ENCODE peak calls at places on chromosomes 16 and 17, in eight cellular contexts. V is Peyer's patch; Z is effector memory CD4-positive, alpha-beta T cell; C is heart left ventricle; P is esophagus squamous epithelium; T is fibroblast of lung; L is MG63; N is MM.1S. U is an unnamed sample.

GRCh38 chr16:35862242-35862641 is 2402.8 kb downstream of the TP53TG3F start:
- DNase-seq in T (no peak), N (no peak), L (no peak), Z (no peak), P (no peak), V (no peak), C (no peak), U (no peak)

GRCh38 chr17:82668631-82669099 is 20.4 kb upstream of the WDR45B start:
- DNase-seq in P (no peak), Z (no peak), T (peak), L (peak), V (peak), C (peak), N (no peak), U (no peak)

GRCh38 chr17:58329035-58329807 is 626 bp upstream of the TSPOAP1 start:
- DNase-seq in P (no peak), L (no peak), Z (peak), C (no peak), V (peak), N (peak), T (no peak), U (no peak)

GRCh38 chr16:31354394-31355291 is at the start of gene ITGAX:
- DNase-seq in T (peak), L (peak), N (no peak), V (peak), P (no peak), Z (no peak), C (peak), U (no peak)

GRCh38 chr17:76995352-76996105 is 127.3 kb downstream of the MGAT5B start:
- DNase-seq in L (no peak), Z (no peak), N (no peak), C (no peak), T (no peak), P (no peak), V (no peak), U (no peak)

GRCh38 chr16:83887088-83887487 is 11.8 kb upstream of the MLYCD start:
- DNase-seq in L (peak), T (no peak), P (no peak), Z (no peak), N (no peak), V (peak), C (no peak), U (no peak)

GRCh38 chr17:58352843-58353719 is 1.1 kb upstream of the SUPT4H1 start:
- DNase-seq in Z (no peak), L (no peak), C (peak), N (peak), T (peak), V (peak), P (no peak), U (no peak)

GRCh38 chr17:79031996-79032875 is 8.3 kb downstream of the C1QTNF1 start:
- DNase-seq in C (no peak), N (no peak), V (peak), T (no peak), Z (no peak), L (no peak), P (no peak), U (no peak)

GRCh38 chr17:16085066-16085699 is 85.6 kb downstream of the TTC19 start:
- DNase-seq in Z (no peak), L (no peak), N (no peak), C (no peak), T (peak), V (no peak), P (no peak), U (no peak)

GRCh38 chr17:5464717-5465507 is 3.9 kb downstream of the DHX33 start:
- DNase-seq in L (no peak), P (no peak), T (no peak), V (no peak), N (no peak), C (no peak), Z (no peak), U (no peak)

GRCh38 chr17:5468075-5468473 is 708 bp downstream of the DHX33 start:
- DNase-seq in C (no peak), V (no peak), P (no peak), L (peak), Z (no peak), N (peak), T (no peak), U (peak)

GRCh38 chr17:5467416-5467815 is 1.4 kb downstream of the DHX33 start:
- DNase-seq in T (peak), N (no peak), L (no peak), V (no peak), C (no peak), P (no peak), Z (no peak), U (no peak)

GRCh38 chr17:5466295-5466694 is 2.5 kb downstream of the DHX33 start:
- DNase-seq in Z (no peak), T (no peak), P (no peak), C (no peak), N (no peak), V (no peak), L (no peak), U (no peak)
- H3K4me3 ChIP-seq in Z (no peak), T (no peak), P (no peak), C (no peak), N (no peak), V (no peak), L (no peak), U (no peak)

DNA sequence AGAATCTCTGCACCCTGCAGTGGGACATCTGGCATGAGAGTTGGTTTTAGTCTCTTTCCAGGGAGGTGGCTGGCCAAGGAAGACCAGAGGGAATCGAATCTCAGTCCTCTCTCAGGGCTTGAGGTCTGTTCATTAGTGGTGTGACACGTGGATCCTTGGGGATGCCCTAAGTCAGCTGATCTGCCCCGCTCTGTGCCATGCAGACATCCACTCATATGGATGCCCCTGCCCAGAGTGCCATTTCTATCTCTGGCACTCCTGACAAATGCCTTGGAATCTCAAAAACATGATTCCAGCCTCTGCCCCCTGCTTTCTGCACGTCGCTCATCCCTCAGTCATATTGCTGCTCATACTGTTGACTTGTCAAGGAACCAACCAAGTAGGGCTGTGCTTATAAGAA is 38.8 kb downstream of the WSCD1 start:
- DNase-seq in Z (no peak), V (no peak), C (no peak), L (no peak), N (no peak), P (no peak), T (no peak), U (no peak)
- H3K4me3 ChIP-seq in Z (no peak), V (no peak), C (no peak), L (no peak), N (no peak), P (no peak), T (no peak), U (no peak)

GRCh38 chr16:70437582-70438324 is 1.1 kb downstream of the ST3GAL2 start:
- DNase-seq in V (no peak), N (no peak), T (peak), Z (no peak), L (peak), C (peak), P (no peak), U (no peak)

GRCh38 chr16:70434489-70435260 is 4.2 kb downstream of the ST3GAL2 start:
- DNase-seq in C (no peak), Z (no peak), P (no peak), N (no peak), L (no peak), T (no peak), V (no peak), U (no peak)

GRCh38 chr16:70438983-70439862 is at the start of gene ST3GAL2:
- DNase-seq in Z (peak), V (peak), L (peak), T (peak), P (peak), N (peak), C (peak), U (no peak)

GRCh38 chr16:70438325-70438982 is 446 bp downstream of the ST3GAL2 start:
- DNase-seq in V (peak), L (no peak), Z (no peak), N (no peak), T (peak), C (peak), P (no peak), U (no peak)

GRCh38 chr16:70437017-70437581 is 1.8 kb downstream of the ST3GAL2 start:
- DNase-seq in T (peak), V (no peak), Z (no peak), C (no peak), L (peak), P (no peak), N (no peak), U (no peak)
- H3K4me3 ChIP-seq in T (peak), V (no peak), Z (peak), C (peak), L (no peak), P (peak), N (no peak), U (peak)

DNA sequence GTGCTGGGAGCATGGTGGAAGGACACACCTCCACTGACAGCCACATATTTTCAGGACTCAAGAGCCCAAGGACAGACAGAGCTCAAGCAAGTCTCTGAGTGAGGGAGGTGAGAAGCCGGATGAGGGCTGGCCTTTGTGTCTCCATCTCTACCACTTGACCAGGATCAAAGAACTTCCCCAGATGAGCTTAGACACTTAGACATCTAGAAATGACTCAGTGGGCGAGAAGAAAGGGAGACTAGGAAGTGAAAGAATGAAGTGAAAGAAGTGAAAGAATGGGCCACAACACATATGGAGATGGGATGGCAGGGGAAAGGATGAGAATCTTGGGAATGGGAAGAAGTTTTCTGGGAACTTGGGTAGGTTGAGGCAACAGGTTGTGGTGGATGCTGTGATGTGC is 274.9 kb upstream of the CCL2 start:
- DNase-seq in V (no peak), Z (no peak), N (no peak), C (no peak), L (no peak), P (no peak), T (no peak), U (no peak)
- H3K4me3 ChIP-seq in V (no peak), Z (no peak), N (no peak), C (no peak), L (no peak), P (no peak), T (no peak), U (no peak)

DNA sequence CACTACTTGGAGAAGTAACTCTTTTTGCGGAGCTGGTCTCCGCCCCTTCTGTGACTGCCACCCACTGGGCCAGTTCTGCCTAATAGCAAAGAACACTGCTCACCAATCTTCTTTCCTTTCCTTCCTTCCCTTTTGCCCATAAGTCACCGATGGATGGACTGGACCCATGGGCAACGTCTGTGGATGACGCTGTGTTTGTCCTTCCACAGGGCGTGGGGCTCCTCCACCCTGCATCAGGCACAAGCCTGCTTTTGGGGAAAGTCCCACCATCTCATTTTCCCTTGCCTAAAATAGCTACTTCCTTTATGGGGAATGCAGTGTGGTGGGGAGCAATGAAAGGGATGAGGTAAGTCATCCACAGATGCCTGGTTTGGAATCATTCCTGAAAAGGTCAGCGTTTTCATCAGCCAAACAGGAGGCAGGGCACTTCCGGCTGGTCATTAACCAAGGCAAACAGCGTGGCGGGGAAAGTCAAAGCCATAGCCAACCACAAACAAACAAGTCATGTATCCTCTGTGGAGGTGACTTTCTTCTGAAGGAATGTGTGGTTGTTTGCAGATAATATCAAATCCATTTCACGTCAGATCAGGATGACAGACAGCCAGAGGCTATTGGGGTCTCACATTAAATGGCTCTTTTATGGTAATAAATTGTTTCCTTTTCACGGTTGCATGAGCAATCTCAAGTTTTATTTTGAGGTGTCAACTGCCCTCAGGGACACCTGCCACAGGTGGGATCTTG is 30.7 kb upstream of the MED9 start:
- DNase-seq in N (no peak), C (peak), V (peak), Z (no peak), T (peak), P (no peak), L (peak), U (peak)
- H3K4me3 ChIP-seq in N (no peak), C (no peak), V (no peak), Z (no peak), T (no peak), P (no peak), L (no peak), U (no peak)

GRCh38 chr17:74453665-74454196 is 12.7 kb upstream of the CD300A start:
- DNase-seq in V (peak), N (peak), T (no peak), L (no peak), C (no peak), Z (peak), P (no peak), U (no peak)
- H3K4me3 ChIP-seq in V (peak), N (peak), T (no peak), L (peak), C (peak), Z (peak), P (peak), U (peak)

DNA sequence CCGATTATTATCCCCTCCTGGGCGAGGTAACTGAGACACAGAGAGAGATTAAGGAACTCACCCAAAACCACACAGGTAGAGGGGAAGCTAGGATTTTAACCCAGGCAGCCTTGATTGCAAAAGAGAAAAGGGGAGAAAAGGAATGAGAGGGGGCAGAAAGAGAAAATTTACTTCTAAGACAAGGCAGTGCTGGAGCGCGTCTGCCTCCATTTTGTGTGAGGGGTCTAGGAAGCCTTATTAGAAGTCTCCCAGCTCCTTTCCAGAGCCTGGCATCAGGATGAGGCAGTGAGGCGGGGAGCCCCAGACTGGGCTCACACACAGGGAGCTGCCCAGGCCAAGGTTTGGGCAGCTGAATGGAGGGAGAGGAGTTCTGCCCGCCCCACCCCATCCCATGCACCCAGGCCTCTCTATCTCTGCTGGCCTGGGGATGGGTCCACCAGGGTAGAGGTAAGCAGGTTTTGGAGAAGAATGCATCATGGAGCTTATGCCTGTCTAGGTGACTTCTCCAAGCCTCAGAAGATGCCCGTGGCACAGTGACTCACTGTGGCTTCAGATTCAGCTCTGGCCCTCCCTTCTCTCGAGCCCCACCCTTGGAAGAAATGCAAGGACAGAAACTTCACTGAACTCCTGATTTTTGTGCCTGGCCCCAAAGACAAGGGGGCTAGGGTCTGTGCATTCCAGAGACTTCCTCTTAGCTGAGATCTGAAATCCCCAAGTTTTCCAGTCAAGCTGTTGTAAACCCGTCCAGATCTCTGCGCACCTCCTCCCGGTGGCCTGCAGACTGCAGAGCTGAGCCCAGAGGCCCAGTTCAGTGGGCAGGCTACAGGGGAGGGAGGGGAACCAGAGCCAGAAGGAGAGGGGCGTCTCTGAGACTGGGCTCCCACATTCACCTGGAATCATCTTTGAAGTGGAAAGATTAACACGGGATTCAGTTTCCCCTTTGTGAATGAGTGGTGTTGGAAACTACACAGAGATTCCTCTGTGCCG is 95.1 kb upstream of the CDH5 start:
- DNase-seq in Z (no peak), T (peak), N (no peak), P (no peak), V (peak), C (no peak), L (no peak), U (no peak)
- H3K4me3 ChIP-seq in Z (no peak), T (no peak), N (no peak), P (no peak), V (no peak), C (no peak), L (no peak), U (no peak)

U was measured in epithelial cell of proximal tubule.